ENCODE peak calls at places on chromosome 12, in nine cellular contexts. C is amniotic epithelial cell; R is left ventricle myocardium superior; L is GM23248; E is NCI-H2081; Y is NCI-H1092; D is NCI-H1694; P is effector CD8-positive, alpha-beta T cell; M is T-helper 1 cell. Z is an unnamed sample.

GRCh38 chr12:88111074-88111652 is 30.7 kb downstream of the CEP290 start:
- DNase-seq in E (peak), M (no peak), L (peak), Y (no peak), P (no peak), R (no peak), D (peak), C (peak), Z (no peak)

GRCh38 chr12:19894049-19894448 is 454.8 kb downstream of the AEBP2 start:
- DNase-seq in D (no peak), P (no peak), Y (no peak), L (peak), C (peak), E (no peak), M (no peak), R (no peak), Z (no peak)

GRCh38 chr12:107429006-107429698 is 256.4 kb upstream of the PWP1 start:
- DNase-seq in D (no peak), M (no peak), P (no peak), R (no peak), L (no peak), C (no peak), E (peak), Y (no peak), Z (peak)

GRCh38 chr12:120039711-120040110 is 50.7 kb downstream of the BICDL1 start:
- DNase-seq in D (no peak), L (no peak), Y (no peak), E (no peak), C (no peak), R (no peak), M (no peak), P (no peak), Z (no peak)

GRCh38 chr12:131095826-131096680 is 142.3 kb downstream of the ADGRD1 start:
- DNase-seq in M (no peak), C (no peak), D (no peak), Y (no peak), E (no peak), R (peak), P (no peak), L (no peak), Z (no peak)

GRCh38 chr12:7966558-7966957 is 30.6 kb upstream of the SLC2A3 start:
- DNase-seq in Y (no peak), E (no peak), L (peak), C (peak), M (no peak), P (no peak), R (no peak), D (no peak), Z (no peak)

GRCh38 chr12:78194448-78194847 is 363.8 kb downstream of the NAV3 start:
- DNase-seq in M (no peak), E (no peak), Y (no peak), R (no peak), L (peak), C (peak), D (no peak), P (no peak), Z (no peak)

GRCh38 chr12:121693155-121693554 is 19.4 kb upstream of the TMEM120B start:
- DNase-seq in L (no peak), M (no peak), Y (no peak), P (no peak), C (no peak), E (no peak), R (peak), D (no peak), Z (no peak)

GRCh38 chr12:113818833-113819232 is 147.3 kb downstream of the RBM19 start:
- DNase-seq in E (no peak), R (no peak), C (peak), P (no peak), D (peak), M (no peak), Y (no peak), L (peak), Z (no peak)

GRCh38 chr12:88723219-88723618 is 142.9 kb upstream of the KITLG start:
- DNase-seq in L (peak), D (no peak), Y (no peak), R (no peak), M (no peak), E (no peak), C (peak), P (no peak), Z (no peak)

GRCh38 chr12:4293299-4293941 is 19.9 kb downstream of the CCND2 start:
- DNase-seq in P (no peak), C (no peak), L (no peak), D (no peak), M (no peak), Y (no peak), R (no peak), E (no peak), Z (no peak)

GRCh38 chr12:113591480-113591971 is 119.9 kb upstream of the LHX5 start:
- DNase-seq in M (no peak), R (no peak), D (peak), L (no peak), P (no peak), E (peak), C (no peak), Y (peak), Z (no peak)

GRCh38 chr12:5648692-5649338 is 216.9 kb downstream of the NTF3 start:
- DNase-seq in C (no peak), R (no peak), P (no peak), Y (peak), L (peak), E (peak), M (no peak), D (no peak), Z (no peak)

GRCh38 chr12:57086951-57087688 is 1.8 kb upstream of the NAB2 start:
- DNase-seq in Y (no peak), L (peak), P (peak), R (peak), C (peak), D (peak), M (peak), E (peak), Z (peak)

GRCh38 chr12:68953536-68953935 is 20.6 kb upstream of the CPM start:
- DNase-seq in Y (no peak), D (no peak), C (no peak), P (no peak), M (no peak), E (no peak), R (no peak), L (peak), Z (no peak)

GRCh38 chr12:98741229-98741614 is 96.1 kb downstream of the APAF1 start:
- DNase-seq in P (no peak), C (no peak), D (no peak), L (peak), Y (no peak), R (no peak), E (no peak), M (no peak), Z (no peak)

GRCh38 chr12:56336361-56337167 is 2.1 kb upstream of the IL23A start:
- DNase-seq in M (no peak), Y (no peak), R (no peak), C (no peak), D (no peak), L (no peak), P (no peak), E (no peak), Z (no peak)

GRCh38 chr12:4701383-4701782 is 18.8 kb upstream of the GALNT8 start:
- DNase-seq in R (peak), E (no peak), D (no peak), P (no peak), L (no peak), Y (no peak), C (no peak), M (no peak), Z (no peak)